ENCODE peak calls at places on chromosomes 16 and 17, in five cellular contexts. Z is HCEC 1CT; M is effector CD4-positive, alpha-beta T cell; R is A172; G is esophagus muscularis mucosa. V is an unnamed sample.

GRCh38 chr16:74606521-74607309 is at the start of gene GLG1:
- DNase-seq in Z (peak; percentile 87), M (peak; percentile 89), R (peak; percentile 78), G (peak; percentile 96), V (peak; percentile 90)

GRCh38 chr17:14581181-14581830 is 280.4 kb downstream of the HS3ST3B1 start:
- DNase-seq in Z (no peak), M (no peak), R (no peak), G (no peak), V (no peak)

GRCh38 chr17:55870044-55870443 is 119.2 kb downstream of the PCTP start:
- DNase-seq in Z (no peak), M (no peak), R (no peak), G (no peak), V (no peak)

GRCh38 chr17:81712468-81713003 is 452 bp downstream of the SLC25A10 start:
- DNase-seq in Z (peak; percentile 30), M (no peak), R (no peak), G (no peak), V (no peak)

GRCh38 chr17:78883533-78884131 is 19.4 kb downstream of the CEP295NL start:
- DNase-seq in Z (peak; percentile 91), M (no peak), R (peak; percentile 98), G (peak; percentile 96), V (no peak)

GRCh38 chr16:73071131-73071940 is 23.4 kb upstream of the ZFHX3 start:
- DNase-seq in Z (no peak), M (no peak), R (peak; percentile 32), G (no peak), V (no peak)

GRCh38 chr16:89132194-89133005 is 38.7 kb downstream of the ACSF3 start:
- DNase-seq in Z (no peak), M (no peak), R (no peak), G (no peak), V (no peak)

GRCh38 chr17:64692187-64692586 is 30.1 kb upstream of the SMURF2 start:
- DNase-seq in Z (no peak), M (no peak), R (no peak), G (no peak), V (no peak)